ENCODE peak calls at places on chromosomes 2 and 18, in ten cellular contexts. C is AG10803, P is right lobe of liver, B is mucosa of descending colon, G is hepatocyte, K is dorsolateral prefrontal cortex, S is AG09309, O is upper lobe of right lung, U is pancreas, J is astrocyte of the spinal cord. D is an unnamed sample.

GRCh38 chr2:74373189-74373588 is 6.9 kb downstream of the DCTN1 start:
- DNase-seq in C (peak), P (no peak), B (peak), G (peak), K (no peak), S (no peak), O (peak), U (no peak), J (no peak), D (no peak)

GRCh38 chr18:28365406-28365805 is 188.5 kb upstream of the CDH2 start:
- DNase-seq in C (peak), P (no peak), B (no peak), G (peak), K (no peak), S (no peak), O (no peak), U (no peak), J (peak), D (peak)

GRCh38 chr2:201188449-201188848 is 5.5 kb downstream of the CASP10 start:
- DNase-seq in C (no peak), P (no peak), B (no peak), G (no peak), K (no peak), S (no peak), O (no peak), U (no peak), J (no peak), D (no peak)

GRCh38 chr18:59715966-59716369 is 18.7 kb upstream of the CCBE1 start:
- DNase-seq in C (peak), P (no peak), B (no peak), G (no peak), K (no peak), S (peak), O (no peak), U (no peak), J (peak), D (no peak)

GRCh38 chr2:108268001-108268400 is 20.7 kb upstream of the SULT1C2 start:
- DNase-seq in C (peak), P (no peak), B (no peak), G (no peak), K (no peak), S (peak), O (no peak), U (no peak), J (peak), D (no peak)

GRCh38 chr2:170885130-170885791 is 43.8 kb upstream of the GORASP2 start:
- DNase-seq in C (peak), P (no peak), B (no peak), G (no peak), K (no peak), S (no peak), O (no peak), U (no peak), J (no peak), D (no peak)

GRCh38 chr2:30433902-30434301 is 13.1 kb upstream of the LCLAT1 start:
- DNase-seq in C (peak), P (no peak), B (no peak), G (no peak), K (no peak), S (no peak), O (no peak), U (no peak), J (peak), D (no peak)

GRCh38 chr2:181128199-181128598 is 147.8 kb downstream of the UBE2E3 start:
- DNase-seq in C (no peak), P (no peak), B (no peak), G (no peak), K (no peak), S (no peak), O (no peak), U (no peak), J (no peak), D (no peak)

GRCh38 chr2:239930378-239930777 is 94.8 kb downstream of the NDUFA10 start:
- DNase-seq in C (no peak), P (peak), B (no peak), G (no peak), K (no peak), S (no peak), O (peak), U (peak), J (no peak), D (no peak)

GRCh38 chr18:44862112-44862511 is 181.4 kb downstream of the SETBP1 start:
- DNase-seq in C (no peak), P (no peak), B (no peak), G (no peak), K (no peak), S (no peak), O (no peak), U (no peak), J (no peak), D (no peak)

GRCh38 chr2:44902767-44903166 is 38.7 kb upstream of the SIX3 start:
- DNase-seq in C (no peak), P (no peak), B (no peak), G (no peak), K (no peak), S (no peak), O (no peak), U (no peak), J (no peak), D (no peak)

GRCh38 chr2:121801916-121802315 is 46.5 kb downstream of the TSN start:
- DNase-seq in C (no peak), P (no peak), B (no peak), G (no peak), K (no peak), S (no peak), O (no peak), U (no peak), J (no peak), D (no peak)

GRCh38 chr2:135701442-135701841 is 40.2 kb upstream of the UBXN4 start:
- DNase-seq in C (peak), P (no peak), B (no peak), G (no peak), K (no peak), S (peak), O (no peak), U (no peak), J (peak), D (no peak)

GRCh38 chr2:160061533-160062282 is 707 bp downstream of the PLA2R1 start:
- DNase-seq in C (no peak), P (no peak), B (peak), G (peak), K (no peak), S (no peak), O (no peak), U (peak), J (no peak), D (no peak)

GRCh38 chr2:238247002-238247822 is 7.4 kb upstream of the HES6 start:
- DNase-seq in C (peak), P (no peak), B (no peak), G (no peak), K (no peak), S (no peak), O (no peak), U (no peak), J (no peak), D (no peak)

GRCh38 chr2:218839430-218839829 is 7.8 kb upstream of the PRKAG3 start:
- DNase-seq in C (peak), P (peak), B (no peak), G (no peak), K (no peak), S (no peak), O (no peak), U (no peak), J (no peak), D (peak)

GRCh38 chr18:78794031-78794430 is 185.6 kb upstream of the SALL3 start:
- DNase-seq in C (no peak), P (no peak), B (no peak), G (no peak), K (no peak), S (no peak), O (no peak), U (no peak), J (no peak), D (no peak)

GRCh38 chr2:65071499-65072180 is 15.4 kb downstream of the CEP68 start:
- DNase-seq in C (no peak), P (peak), B (no peak), G (peak), K (no peak), S (no peak), O (no peak), U (peak), J (no peak), D (no peak)

GRCh38 chr2:148675708-148676107 is 31.2 kb downstream of the EPC2 start:
- DNase-seq in C (peak), P (no peak), B (no peak), G (no peak), K (no peak), S (no peak), O (no peak), U (no peak), J (peak), D (no peak)

GRCh38 chr18:34352385-34353163 is 127.9 kb upstream of the NOL4 start:
- DNase-seq in C (no peak), P (no peak), B (no peak), G (peak), K (no peak), S (no peak), O (no peak), U (no peak), J (peak), D (no peak)

GRCh38 chr2:241851325-241852115 is 7.2 kb downstream of the PDCD1 start:
- DNase-seq in C (no peak), P (no peak), B (peak), G (no peak), K (peak), S (no peak), O (peak), U (peak), J (no peak), D (no peak)

GRCh38 chr2:106109675-106110074 is 84.4 kb downstream of the UXS1 start:
- DNase-seq in C (no peak), P (no peak), B (no peak), G (no peak), K (no peak), S (no peak), O (no peak), U (no peak), J (no peak), D (no peak)

GRCh38 chr2:203579131-203579643 is 44.1 kb upstream of the RAPH1 start:
- DNase-seq in C (peak), P (peak), B (peak), G (peak), K (no peak), S (no peak), O (no peak), U (no peak), J (peak), D (no peak)

GRCh38 chr2:218988650-218989049 is 3.7 kb upstream of the FEV start:
- DNase-seq in C (no peak), P (no peak), B (no peak), G (no peak), K (no peak), S (no peak), O (no peak), U (no peak), J (no peak), D (no peak)

GRCh38 chr2:178880257-178880656 is 73.0 kb upstream of the TTN start:
- DNase-seq in C (no peak), P (no peak), B (no peak), G (no peak), K (no peak), S (no peak), O (no peak), U (no peak), J (no peak), D (no peak)

DNA sequence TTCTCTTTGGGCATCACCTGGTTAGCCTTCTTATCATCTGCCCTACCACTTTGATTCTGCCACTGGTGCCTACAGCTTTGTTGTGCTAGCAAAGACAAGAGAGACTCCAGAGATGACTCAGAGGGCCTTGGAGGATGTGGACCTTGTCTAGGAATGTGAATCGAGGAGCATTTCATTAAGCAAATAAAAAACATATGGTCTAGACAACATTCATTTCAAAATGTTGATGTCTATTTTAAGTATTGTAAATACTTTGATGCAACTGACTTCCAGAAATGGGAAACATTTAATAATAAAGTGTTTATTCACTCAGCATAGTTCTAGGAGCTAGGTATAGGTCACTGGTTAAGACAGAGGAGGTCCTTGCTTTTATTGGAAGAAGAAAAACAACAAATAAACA is 195.5 kb downstream of the CDCA7 start:
- DNase-seq in C (peak), P (no peak), B (no peak), G (no peak), K (no peak), S (peak), O (no peak), U (no peak), J (peak), D (no peak)
- H3K4me3 ChIP-seq in C (no peak), P (no peak), B (no peak), G (no peak), K (no peak), S (no peak), O (no peak), U (no peak), J (no peak), D (no peak)

GRCh38 chr18:49059028-49059670 is 108.4 kb upstream of the SMAD7 start:
- DNase-seq in C (no peak), P (no peak), B (no peak), G (no peak), K (no peak), S (no peak), O (no peak), U (no peak), J (no peak), D (no peak)
- TF ChIP-seq CTCF in C (peak), P (no peak), B (no peak), G (peak), K (no peak), S (peak), O (peak), U (no peak), J (peak), D (peak)

GRCh38 chr2:199806179-199806578 is 44.8 kb downstream of the FTCDNL1 start:
- DNase-seq in C (no peak), P (no peak), B (no peak), G (no peak), K (no peak), S (no peak), O (no peak), U (no peak), J (peak), D (no peak)
- H3K4me3 ChIP-seq in C (no peak), P (no peak), B (no peak), G (no peak), K (no peak), S (no peak), O (no peak), U (no peak), J (no peak), D (no peak)

DNA sequence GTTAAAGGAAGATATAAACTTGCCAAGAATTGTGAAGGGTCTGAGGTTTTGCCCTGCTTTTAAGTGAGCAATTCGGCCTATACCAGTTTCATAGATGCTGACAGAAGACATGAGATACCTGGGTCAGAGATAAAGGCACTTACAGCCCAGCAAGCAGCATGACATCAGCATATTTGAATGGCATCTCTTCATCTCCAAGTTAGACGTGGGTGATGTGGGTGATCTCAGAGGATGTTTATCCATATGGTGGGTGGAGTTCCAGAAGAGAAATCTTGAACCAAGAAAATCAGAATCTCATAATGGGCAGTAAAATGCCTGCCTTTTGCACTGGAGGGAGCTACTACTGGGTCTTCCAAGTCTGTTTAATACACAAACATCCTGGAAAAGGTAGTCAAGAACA is 44.7 kb downstream of the GYPC start:
- DNase-seq in C (peak), P (no peak), B (no peak), G (no peak), K (no peak), S (no peak), O (no peak), U (no peak), J (peak), D (no peak)
- TF ChIP-seq CTCF in C (no peak), P (no peak), B (no peak), G (no peak), K (no peak), S (no peak), O (no peak), U (no peak), J (no peak), D (no peak)